ENCODE peak calls at places on chromosomes 5 and 9, in five cellular contexts. O is upper lobe of right lung, X is fibroblast of pulmonary artery, H is D721Med, B is upper lobe of left lung. A is an unnamed sample.

GRCh38 chr9:33277484-33277883 is 12.6 kb downstream of the CHMP5 start:
- DNase-seq in O (no peak), X (no peak), H (no peak), B (no peak), A (no peak)

GRCh38 chr5:176466245-176466871 is 18.2 kb downstream of the FAF2 start:
- DNase-seq in O (no peak), X (peak), H (peak), B (no peak), A (no peak)

GRCh38 chr9:120398286-120398685 is 181.7 kb downstream of the CDK5RAP2 start:
- DNase-seq in O (no peak), X (no peak), H (no peak), B (no peak), A (no peak)

GRCh38 chr9:74753650-74754049 is 134.1 kb downstream of the TRPM6 start:
- DNase-seq in O (no peak), X (no peak), H (no peak), B (no peak), A (no peak)

GRCh38 chr5:74490814-74491213 is 149.7 kb downstream of the ENC1 start:
- DNase-seq in O (no peak), X (no peak), H (no peak), B (no peak), A (peak)

GRCh38 chr5:65811004-65811403 is 89.0 kb downstream of the NLN start:
- DNase-seq in O (no peak), X (peak), H (no peak), B (no peak), A (no peak)

GRCh38 chr5:136629125-136629790 is 263.9 kb upstream of the TRPC7 start:
- DNase-seq in O (no peak), X (no peak), H (no peak), B (no peak), A (no peak)

GRCh38 chr5:88964831-88965230 is 81.8 kb upstream of the MEF2C start:
- DNase-seq in O (no peak), X (no peak), H (no peak), B (no peak), A (no peak)

GRCh38 chr9:7237473-7238243 is 479.9 kb downstream of the KDM4C start:
- DNase-seq in O (no peak), X (peak), H (no peak), B (no peak), A (no peak)

GRCh38 chr5:58138791-58139190 is 321.1 kb downstream of the PLK2 start:
- DNase-seq in O (no peak), X (no peak), H (no peak), B (no peak), A (no peak)

GRCh38 chr9:121709798-121710197 is 58.4 kb downstream of the DAB2IP start:
- DNase-seq in O (no peak), X (no peak), H (no peak), B (no peak), A (no peak)

GRCh38 chr5:72921886-72922285 is 34.0 kb upstream of the FCHO2 start:
- DNase-seq in O (no peak), X (no peak), H (no peak), B (no peak), A (no peak)

GRCh38 chr5:72925336-72926010 is 30.4 kb upstream of the FCHO2 start:
- DNase-seq in O (no peak), X (no peak), H (no peak), B (peak), A (no peak)

GRCh38 chr5:72921103-72921502 is 34.7 kb upstream of the FCHO2 start:
- DNase-seq in O (no peak), X (no peak), H (no peak), B (no peak), A (no peak)

GRCh38 chr5:72917371-72917776 is 38.5 kb upstream of the FCHO2 start:
- DNase-seq in O (no peak), X (no peak), H (no peak), B (no peak), A (no peak)

GRCh38 chr5:72920690-72921089 is 35.2 kb upstream of the FCHO2 start:
- DNase-seq in O (no peak), X (peak), H (no peak), B (no peak), A (no peak)
- TF ChIP-seq CTCF in O (peak), X (peak), H (peak), B (no peak), A (peak)

GRCh38 chr9:92680166-92681119 is 10.5 kb upstream of the IPPK start:
- DNase-seq in O (no peak), X (no peak), H (no peak), B (no peak), A (no peak)
- TF ChIP-seq CTCF in O (no peak), X (no peak), H (no peak), B (no peak), A (no peak)

GRCh38 chr5:15377573-15378340 is 122.2 kb upstream of the FBXL7 start:
- DNase-seq in O (no peak), X (no peak), H (no peak), B (no peak), A (no peak)
- TF ChIP-seq CTCF in O (no peak), X (no peak), H (no peak), B (no peak), A (no peak)

GRCh38 chr9:77743381-77743780 is 95.3 kb upstream of the GNA14 start:
- DNase-seq in O (no peak), X (peak), H (no peak), B (no peak), A (no peak)
- TF ChIP-seq CTCF in O (no peak), X (no peak), H (no peak), B (no peak), A (no peak)

DNA sequence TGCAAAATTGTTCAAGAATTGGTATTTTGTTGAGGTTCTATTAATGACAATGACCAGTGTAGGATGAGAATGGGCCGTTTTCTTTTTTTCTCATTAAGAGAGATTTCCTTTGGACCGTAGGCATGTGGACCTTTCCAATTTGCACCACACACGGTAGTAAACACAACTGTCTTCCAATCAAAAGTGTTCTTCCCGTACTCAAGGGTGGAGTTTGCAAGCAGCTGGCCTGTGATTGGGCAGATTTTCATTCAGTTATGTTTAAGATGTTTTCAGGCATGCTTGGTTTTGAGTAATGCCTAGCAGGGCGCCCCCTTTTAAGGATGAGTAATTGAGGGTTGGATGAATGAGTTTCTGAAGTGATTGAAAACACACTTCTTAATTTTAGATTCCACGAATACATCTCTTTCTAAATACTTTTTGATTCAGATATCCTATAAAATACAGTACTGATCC is 2.5 kb downstream of the KDM3B start:
- DNase-seq in O (no peak), X (peak), H (no peak), B (no peak), A (peak)
- TF ChIP-seq CTCF in O (no peak), X (no peak), H (no peak), B (no peak), A (no peak)